ENCODE peak calls at places on chromosomes 7 and 10, in eight cellular contexts. One of them, this sample, is unnamed.

GRCh38 chr7:154875297-154875696 is 127.6 kb downstream of the PAXIP1 start:
- DNase-seq in astrocyte of the spinal cord: no peak
- DNase-seq in kidney epithelial cell: no peak
- DNase-seq in brain microvascular endothelial cell: no peak
- DNase-seq in AG04450: no peak
- DNase-seq in MM.1S: no peak
- DNase-seq in adrenal gland: no peak
- DNase-seq in GM06990: no peak
- DNase-seq in this sample: no peak

GRCh38 chr7:37084303-37084702 is 360.0 kb upstream of the AOAH start:
- DNase-seq in kidney epithelial cell: no peak
- DNase-seq in AG04450: no peak
- DNase-seq in GM06990: no peak
- DNase-seq in MM.1S: no peak
- DNase-seq in astrocyte of the spinal cord: no peak
- DNase-seq in adrenal gland: no peak
- DNase-seq in brain microvascular endothelial cell: no peak
- DNase-seq in this sample: no peak

GRCh38 chr7:158384746-158385145 is 202.9 kb downstream of the PTPRN2 start:
- DNase-seq in kidney epithelial cell: no peak
- DNase-seq in AG04450: no peak
- DNase-seq in astrocyte of the spinal cord: no peak
- DNase-seq in adrenal gland: no peak
- DNase-seq in MM.1S: no peak
- DNase-seq in brain microvascular endothelial cell: no peak
- DNase-seq in GM06990: no peak
- DNase-seq in this sample: no peak

GRCh38 chr10:113680172-113681111 is 730 bp downstream of the CASP7 start:
- DNase-seq in astrocyte of the spinal cord: peak
- DNase-seq in brain microvascular endothelial cell: peak
- DNase-seq in GM06990: peak
- DNase-seq in MM.1S: peak
- DNase-seq in adrenal gland: peak
- DNase-seq in AG04450: peak
- DNase-seq in kidney epithelial cell: peak
- DNase-seq in this sample: peak

GRCh38 chr7:15159239-15159638 is 256.7 kb upstream of the DGKB start:
- DNase-seq in astrocyte of the spinal cord: no peak
- DNase-seq in kidney epithelial cell: no peak
- DNase-seq in GM06990: no peak
- DNase-seq in MM.1S: no peak
- DNase-seq in brain microvascular endothelial cell: no peak
- DNase-seq in AG04450: no peak
- DNase-seq in adrenal gland: no peak
- DNase-seq in this sample: no peak

GRCh38 chr10:14466256-14466655 is 135.5 kb upstream of the FRMD4A start:
- DNase-seq in astrocyte of the spinal cord: peak
- DNase-seq in MM.1S: no peak
- DNase-seq in kidney epithelial cell: peak
- DNase-seq in adrenal gland: no peak
- DNase-seq in brain microvascular endothelial cell: peak
- DNase-seq in AG04450: no peak
- DNase-seq in GM06990: no peak
- DNase-seq in this sample: peak

GRCh38 chr7:126803060-126803665 is 449.6 kb downstream of the GRM8 start:
- DNase-seq in kidney epithelial cell: peak
- DNase-seq in adrenal gland: peak
- DNase-seq in GM06990: peak
- DNase-seq in MM.1S: peak
- DNase-seq in astrocyte of the spinal cord: peak
- DNase-seq in brain microvascular endothelial cell: peak
- DNase-seq in AG04450: peak
- DNase-seq in this sample: peak

GRCh38 chr10:62735464-62736188 is 68.9 kb upstream of the ADO start:
- DNase-seq in kidney epithelial cell: no peak
- DNase-seq in AG04450: no peak
- DNase-seq in astrocyte of the spinal cord: peak
- DNase-seq in brain microvascular endothelial cell: peak
- DNase-seq in adrenal gland: no peak
- DNase-seq in GM06990: peak
- DNase-seq in MM.1S: peak
- DNase-seq in this sample: no peak

GRCh38 chr10:122164815-122165491 is 106.1 kb upstream of the BTBD16 start:
- DNase-seq in GM06990: no peak
- DNase-seq in AG04450: no peak
- DNase-seq in kidney epithelial cell: peak
- DNase-seq in brain microvascular endothelial cell: no peak
- DNase-seq in adrenal gland: peak
- DNase-seq in astrocyte of the spinal cord: no peak
- DNase-seq in MM.1S: no peak
- DNase-seq in this sample: peak

GRCh38 chr7:155807013-155807804 is 5.1 kb downstream of the SHH start:
- DNase-seq in MM.1S: no peak
- DNase-seq in adrenal gland: no peak
- DNase-seq in AG04450: no peak
- DNase-seq in kidney epithelial cell: no peak
- DNase-seq in GM06990: no peak
- DNase-seq in astrocyte of the spinal cord: no peak
- DNase-seq in brain microvascular endothelial cell: no peak
- DNase-seq in this sample: no peak

GRCh38 chr7:22667562-22668239 is 59.3 kb upstream of the IL6 start:
- DNase-seq in adrenal gland: no peak
- DNase-seq in GM06990: no peak
- DNase-seq in brain microvascular endothelial cell: peak
- DNase-seq in kidney epithelial cell: peak
- DNase-seq in AG04450: peak
- DNase-seq in MM.1S: no peak
- DNase-seq in astrocyte of the spinal cord: peak
- DNase-seq in this sample: peak

GRCh38 chr10:6647811-6648526 is 67.9 kb upstream of the PRKCQ start:
- DNase-seq in brain microvascular endothelial cell: peak
- DNase-seq in adrenal gland: peak
- DNase-seq in astrocyte of the spinal cord: no peak
- DNase-seq in kidney epithelial cell: no peak
- DNase-seq in MM.1S: peak
- DNase-seq in AG04450: no peak
- DNase-seq in GM06990: peak
- DNase-seq in this sample: no peak

GRCh38 chr7:11252011-11252607 is 278.4 kb downstream of the PHF14 start:
- DNase-seq in MM.1S: no peak
- DNase-seq in brain microvascular endothelial cell: no peak
- DNase-seq in adrenal gland: no peak
- DNase-seq in AG04450: no peak
- DNase-seq in GM06990: no peak
- DNase-seq in kidney epithelial cell: no peak
- DNase-seq in astrocyte of the spinal cord: no peak
- DNase-seq in this sample: no peak

GRCh38 chr7:22728416-22729029 is 1.5 kb downstream of the IL6 start:
- DNase-seq in adrenal gland: no peak
- DNase-seq in kidney epithelial cell: peak
- DNase-seq in AG04450: no peak
- DNase-seq in MM.1S: peak
- DNase-seq in GM06990: no peak
- DNase-seq in astrocyte of the spinal cord: peak
- DNase-seq in brain microvascular endothelial cell: peak
- DNase-seq in this sample: peak

GRCh38 chr7:105402221-105403095 is 13.7 kb upstream of the SRPK2 start:
- DNase-seq in brain microvascular endothelial cell: peak
- DNase-seq in MM.1S: no peak
- DNase-seq in kidney epithelial cell: no peak
- DNase-seq in GM06990: no peak
- DNase-seq in astrocyte of the spinal cord: no peak
- DNase-seq in adrenal gland: no peak
- DNase-seq in AG04450: no peak
- DNase-seq in this sample: no peak

GRCh38 chr7:102211590-102212550 is 74.8 kb upstream of the SH2B2 start:
- DNase-seq in GM06990: peak
- DNase-seq in kidney epithelial cell: no peak
- DNase-seq in AG04450: no peak
- DNase-seq in astrocyte of the spinal cord: no peak
- DNase-seq in brain microvascular endothelial cell: no peak
- DNase-seq in MM.1S: no peak
- DNase-seq in adrenal gland: no peak
- DNase-seq in this sample: no peak

GRCh38 chr10:97190452-97190851 is 4.7 kb upstream of the SLIT1 start:
- DNase-seq in astrocyte of the spinal cord: no peak
- DNase-seq in brain microvascular endothelial cell: no peak
- DNase-seq in adrenal gland: no peak
- DNase-seq in AG04450: no peak
- DNase-seq in GM06990: no peak
- DNase-seq in MM.1S: no peak
- DNase-seq in kidney epithelial cell: no peak
- DNase-seq in this sample: no peak

GRCh38 chr7:80312139-80312661 is 177.6 kb downstream of the GNAI1 start:
- DNase-seq in adrenal gland: peak
- DNase-seq in GM06990: no peak
- DNase-seq in astrocyte of the spinal cord: peak
- DNase-seq in AG04450: peak
- DNase-seq in brain microvascular endothelial cell: peak
- DNase-seq in kidney epithelial cell: peak
- DNase-seq in MM.1S: no peak
- DNase-seq in this sample: no peak

GRCh38 chr10:26959841-26960240 is 99.1 kb upstream of the ABI1 start:
- DNase-seq in astrocyte of the spinal cord: no peak
- DNase-seq in AG04450: no peak
- DNase-seq in adrenal gland: no peak
- DNase-seq in MM.1S: no peak
- DNase-seq in GM06990: no peak
- DNase-seq in kidney epithelial cell: no peak
- DNase-seq in brain microvascular endothelial cell: no peak
- DNase-seq in this sample: no peak

GRCh38 chr10:50231515-50232260 is 19.6 kb downstream of the ASAH2 start:
- DNase-seq in adrenal gland: no peak
- DNase-seq in brain microvascular endothelial cell: no peak
- DNase-seq in GM06990: no peak
- DNase-seq in AG04450: no peak
- DNase-seq in kidney epithelial cell: no peak
- DNase-seq in MM.1S: no peak
- DNase-seq in astrocyte of the spinal cord: no peak
- DNase-seq in this sample: no peak

GRCh38 chr10:110643670-110644597 is at the start of gene RBM20:
- DNase-seq in adrenal gland: no peak
- DNase-seq in kidney epithelial cell: no peak
- DNase-seq in brain microvascular endothelial cell: no peak
- DNase-seq in MM.1S: no peak
- DNase-seq in AG04450: no peak
- DNase-seq in GM06990: peak
- DNase-seq in astrocyte of the spinal cord: peak
- DNase-seq in this sample: no peak

GRCh38 chr7:150799741-150800575 is at the start of gene TMEM176B:
- DNase-seq in AG04450: no peak
- DNase-seq in brain microvascular endothelial cell: no peak
- DNase-seq in MM.1S: no peak
- DNase-seq in astrocyte of the spinal cord: no peak
- DNase-seq in GM06990: no peak
- DNase-seq in kidney epithelial cell: no peak
- DNase-seq in adrenal gland: no peak
- DNase-seq in this sample: no peak

GRCh38 chr7:150803161-150803860 is 2.7 kb downstream of the TMEM176A start:
- DNase-seq in AG04450: no peak
- DNase-seq in adrenal gland: no peak
- DNase-seq in brain microvascular endothelial cell: no peak
- DNase-seq in kidney epithelial cell: no peak
- DNase-seq in MM.1S: no peak
- DNase-seq in GM06990: no peak
- DNase-seq in astrocyte of the spinal cord: no peak
- DNase-seq in this sample: no peak

GRCh38 chr7:150800576-150801241 is at the start of gene TMEM176A:
- DNase-seq in MM.1S: no peak
- DNase-seq in adrenal gland: no peak
- DNase-seq in AG04450: no peak
- DNase-seq in astrocyte of the spinal cord: no peak
- DNase-seq in brain microvascular endothelial cell: no peak
- DNase-seq in kidney epithelial cell: no peak
- DNase-seq in GM06990: no peak
- DNase-seq in this sample: no peak

GRCh38 chr7:150801242-150801945 is 825 bp downstream of the TMEM176A start:
- DNase-seq in kidney epithelial cell: no peak
- DNase-seq in astrocyte of the spinal cord: no peak
- DNase-seq in adrenal gland: no peak
- DNase-seq in brain microvascular endothelial cell: no peak
- DNase-seq in AG04450: no peak
- DNase-seq in MM.1S: no peak
- DNase-seq in GM06990: no peak
- DNase-seq in this sample: no peak

GRCh38 chr7:150801946-150802771 is 1.6 kb downstream of the TMEM176A start:
- DNase-seq in brain microvascular endothelial cell: no peak
- DNase-seq in astrocyte of the spinal cord: no peak
- DNase-seq in kidney epithelial cell: no peak
- DNase-seq in GM06990: no peak
- DNase-seq in MM.1S: no peak
- DNase-seq in AG04450: no peak
- DNase-seq in adrenal gland: no peak
- DNase-seq in this sample: no peak
- H3K4me3 ChIP-seq in brain microvascular endothelial cell: no peak
- H3K4me3 ChIP-seq in astrocyte of the spinal cord: no peak
- H3K4me3 ChIP-seq in kidney epithelial cell: no peak
- H3K4me3 ChIP-seq in GM06990: no peak
- H3K4me3 ChIP-seq in MM.1S: no peak
- H3K4me3 ChIP-seq in AG04450: no peak
- H3K4me3 ChIP-seq in adrenal gland: no peak
- H3K4me3 ChIP-seq in this sample: no peak

GRCh38 chr10:45417746-45418145 is 43.7 kb downstream of the ALOX5 start:
- DNase-seq in astrocyte of the spinal cord: no peak
- DNase-seq in MM.1S: no peak
- DNase-seq in AG04450: no peak
- DNase-seq in GM06990: no peak
- DNase-seq in kidney epithelial cell: no peak
- DNase-seq in brain microvascular endothelial cell: no peak
- DNase-seq in adrenal gland: no peak
- DNase-seq in this sample: no peak
- TF ChIP-seq CTCF in astrocyte of the spinal cord: no peak
- TF ChIP-seq CTCF in MM.1S: no peak
- TF ChIP-seq CTCF in AG04450: no peak
- TF ChIP-seq CTCF in GM06990: no peak
- TF ChIP-seq CTCF in kidney epithelial cell: no peak
- TF ChIP-seq CTCF in brain microvascular endothelial cell: no peak
- TF ChIP-seq CTCF in adrenal gland: no peak
- TF ChIP-seq CTCF in this sample: no peak

DNA sequence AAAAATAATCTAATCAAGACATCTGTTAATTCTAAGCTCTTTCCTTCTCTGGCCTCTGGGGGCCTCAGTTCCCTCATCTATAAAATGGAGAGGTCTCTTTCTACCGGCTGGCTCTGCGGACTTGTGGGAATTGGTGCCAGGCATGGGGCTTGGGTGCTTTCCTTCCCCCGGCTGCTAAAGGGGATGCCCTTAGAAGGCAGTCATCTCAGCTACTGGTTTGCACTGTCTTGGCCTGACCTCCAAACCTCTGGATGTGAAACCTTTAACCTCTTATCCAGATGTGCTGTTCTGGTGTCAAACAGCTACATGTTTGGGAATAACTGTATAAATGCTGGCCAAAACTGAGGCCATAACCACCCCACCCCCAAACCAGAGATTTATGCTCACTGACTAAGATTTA is 320.0 kb downstream of the RPS24 start:
- DNase-seq in MM.1S: no peak
- DNase-seq in AG04450: no peak
- DNase-seq in brain microvascular endothelial cell: no peak
- DNase-seq in astrocyte of the spinal cord: no peak
- DNase-seq in adrenal gland: no peak
- DNase-seq in GM06990: no peak
- DNase-seq in kidney epithelial cell: no peak
- DNase-seq in this sample: no peak
- H3K4me3 ChIP-seq in MM.1S: no peak
- H3K4me3 ChIP-seq in AG04450: no peak
- H3K4me3 ChIP-seq in brain microvascular endothelial cell: no peak
- H3K4me3 ChIP-seq in astrocyte of the spinal cord: no peak
- H3K4me3 ChIP-seq in adrenal gland: no peak
- H3K4me3 ChIP-seq in GM06990: no peak
- H3K4me3 ChIP-seq in kidney epithelial cell: no peak
- H3K4me3 ChIP-seq in this sample: no peak

GRCh38 chr7:98266840-98267239 is 14.6 kb upstream of the BRI3 start:
- DNase-seq in MM.1S: no peak
- DNase-seq in astrocyte of the spinal cord: peak
- DNase-seq in adrenal gland: no peak
- DNase-seq in brain microvascular endothelial cell: no peak
- DNase-seq in kidney epithelial cell: no peak
- DNase-seq in AG04450: no peak
- DNase-seq in GM06990: no peak
- DNase-seq in this sample: no peak
- TF ChIP-seq CTCF in MM.1S: no peak
- TF ChIP-seq CTCF in astrocyte of the spinal cord: peak
- TF ChIP-seq CTCF in adrenal gland: peak
- TF ChIP-seq CTCF in brain microvascular endothelial cell: peak
- TF ChIP-seq CTCF in kidney epithelial cell: peak
- TF ChIP-seq CTCF in AG04450: peak
- TF ChIP-seq CTCF in GM06990: peak
- TF ChIP-seq CTCF in this sample: peak